ENCODE peak calls at places on chromosome 13, in four cellular contexts. P is WTC11, G is K562, M is GM12878. Y is an unnamed sample.

GRCh38 chr13:41991936-41992335 is 31.0 kb upstream of the VWA8 start:
- DNase-seq in G (no peak), M (no peak), P (no peak), Y (no peak)

GRCh38 chr13:111011899-111012298 is 97.0 kb upstream of the ANKRD10 start:
- DNase-seq in G (no peak), P (no peak), M (no peak), Y (no peak)

GRCh38 chr13:79267560-79267959 is 138.5 kb downstream of the RBM26 start:
- DNase-seq in G (no peak), M (no peak), P (no peak), Y (no peak)

GRCh38 chr13:109243311-109243951 is 543.0 kb downstream of the IRS2 start:
- DNase-seq in M (no peak), P (no peak), G (peak; percentile 31), Y (no peak)

GRCh38 chr13:50080158-50080855 is 65.1 kb downstream of the KCNRG start:
- DNase-seq in M (no peak), P (no peak), G (peak; percentile 48), Y (peak; percentile 23)

GRCh38 chr13:50457430-50458393 is 385.8 kb downstream of the DLEU7 start:
- DNase-seq in M (no peak), P (no peak), G (no peak), Y (no peak)

GRCh38 chr13:23901365-23901764 is 4.1 kb upstream of the C1QTNF9B start:
- DNase-seq in M (no peak), G (no peak), P (no peak), Y (no peak)

GRCh38 chr13:42836930-42837329 is 55.5 kb downstream of the FAM216B start:
- DNase-seq in P (no peak), M (no peak), G (no peak), Y (no peak)

GRCh38 chr13:41658057-41658642 is 200.8 kb downstream of the RGCC start:
- DNase-seq in G (peak; percentile 3), M (no peak), P (no peak), Y (no peak)

GRCh38 chr13:70391678-70392077 is 283.4 kb upstream of the KLHL1 start:
- DNase-seq in P (no peak), M (no peak), G (no peak), Y (peak; percentile 14)

GRCh38 chr13:27997904-27998522 is 9.5 kb upstream of the URAD start:
- DNase-seq in M (no peak), P (peak; percentile 76), G (peak; percentile 68), Y (peak; percentile 48)

GRCh38 chr13:51523082-51523518 is 61.2 kb upstream of the WDFY2 start:
- DNase-seq in M (no peak), P (no peak), G (no peak), Y (peak; percentile 53)

GRCh38 chr13:49098198-49098597 is 121.9 kb upstream of the MLNR start:
- DNase-seq in P (no peak), G (peak; percentile 30), M (no peak), Y (no peak)

DNA sequence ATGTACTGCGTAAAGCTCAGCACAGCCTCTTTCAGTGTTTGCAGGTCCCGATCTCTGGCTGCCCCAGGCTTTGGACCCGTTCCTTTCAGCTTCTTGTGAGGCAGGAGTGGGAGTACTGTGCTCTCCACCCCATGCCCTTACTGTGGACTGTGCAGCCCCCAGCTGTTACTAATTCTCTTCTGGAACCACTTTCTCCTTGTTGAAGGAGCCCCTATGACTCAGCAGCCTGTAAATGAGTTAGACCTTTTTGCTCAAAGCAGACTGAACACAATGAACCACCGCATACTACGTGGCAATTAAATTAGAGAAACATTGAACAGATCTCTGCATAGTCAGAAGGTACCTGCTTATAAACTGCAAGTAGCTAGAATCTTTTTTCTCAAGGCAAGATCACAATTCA is 39.0 kb downstream of the SERTM1 start:
- DNase-seq in P (no peak), M (no peak), G (peak; percentile 1), Y (no peak)
- TF ChIP-seq CBFB in P (no peak), M (no peak), G (no peak), Y (no peak)

GRCh38 chr13:44734204-44734707 is 158.1 kb upstream of the TSC22D1 start:
- DNase-seq in M (no peak), P (no peak), G (no peak), Y (no peak)
- TF ChIP-seq CBFB in M (no peak), P (no peak), G (no peak), Y (no peak)

DNA sequence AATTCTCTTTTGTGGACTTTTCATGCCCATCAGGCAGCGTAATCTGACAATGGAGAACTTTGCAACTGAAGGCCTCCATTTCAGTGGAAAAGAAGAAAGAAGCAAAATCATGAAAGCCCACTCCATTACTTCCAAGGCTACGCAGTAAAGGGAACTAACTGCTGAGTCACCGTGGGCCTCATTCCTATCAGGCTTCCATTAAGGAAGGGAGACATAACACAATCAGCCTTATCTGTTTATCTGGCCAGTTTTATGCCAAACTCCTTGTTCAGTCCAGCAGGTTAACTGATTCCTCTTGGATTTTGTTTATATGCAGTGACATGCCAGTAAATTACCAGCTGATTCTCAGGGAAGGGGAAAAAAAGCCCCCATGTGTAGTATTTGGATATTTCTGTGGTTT is 56.8 kb upstream of the KATNAL1 start:
- DNase-seq in G (peak; percentile 47), M (no peak), P (no peak), Y (no peak)
- TF ChIP-seq CBFB in G (no peak), M (no peak), P (no peak), Y (no peak)

GRCh38 chr13:99429670-99430069 is 71.6 kb upstream of the TM9SF2 start:
- DNase-seq in M (no peak), P (no peak), G (no peak), Y (no peak)

GRCh38 chr13:99433543-99434075 is 67.7 kb upstream of the TM9SF2 start:
- DNase-seq in G (no peak), M (no peak), P (no peak), Y (no peak)

GRCh38 chr13:99432637-99433542 is 68.4 kb upstream of the TM9SF2 start:
- DNase-seq in G (peak; percentile 39), P (peak; percentile 44), M (peak; percentile 97), Y (peak; percentile 84)

GRCh38 chr13:99434258-99434788 is 66.9 kb upstream of the TM9SF2 start:
- DNase-seq in G (peak; percentile 85), M (no peak), P (peak; percentile 53), Y (peak; percentile 17)

DNA sequence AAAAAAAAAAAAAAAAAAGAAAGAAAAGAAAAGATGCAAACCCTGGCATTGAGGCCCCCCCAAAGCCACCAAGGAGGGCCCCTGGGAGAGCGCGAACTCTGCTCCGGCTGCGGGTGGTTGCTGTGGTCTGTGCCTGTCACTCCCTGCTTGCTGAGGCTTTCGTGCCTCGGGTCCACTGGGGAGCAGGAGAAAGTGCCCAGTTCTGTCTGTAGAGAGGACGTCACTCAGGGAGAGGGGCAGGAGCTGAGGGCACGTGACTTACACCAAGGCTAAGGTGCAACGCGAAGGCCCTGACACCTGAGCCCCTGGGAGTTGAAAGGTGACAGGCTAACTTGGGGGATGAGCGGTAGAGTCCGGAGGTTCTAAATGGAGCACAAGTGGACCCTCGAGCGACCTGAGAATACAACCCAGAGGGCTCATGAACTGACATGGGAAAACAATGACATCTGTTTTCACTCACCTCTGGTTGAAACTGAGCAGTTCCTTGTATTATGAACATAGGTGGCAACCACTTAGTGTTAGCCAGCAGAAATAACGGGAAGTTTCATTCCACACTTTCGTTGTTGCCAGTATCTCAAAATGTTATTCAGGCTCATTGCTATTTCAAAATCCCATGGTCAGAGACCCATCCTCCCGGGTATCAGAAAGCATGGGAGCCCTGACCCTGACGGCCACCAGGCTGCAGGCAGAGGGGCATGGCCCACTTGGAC is 69.2 kb upstream of the TM9SF2 start:
- DNase-seq in G (no peak), M (peak; percentile 85), P (no peak), Y (no peak)
- TF ChIP-seq CBFB in G (no peak), M (no peak), P (no peak), Y (no peak)

GRCh38 chr13:75751350-75751749 is 115.2 kb downstream of the LMO7 start:
- DNase-seq in M (no peak), P (no peak), G (no peak), Y (no peak)

GRCh38 chr13:75752848-75753247 is 116.7 kb downstream of the LMO7 start:
- DNase-seq in M (no peak), P (no peak), G (no peak), Y (no peak)

GRCh38 chr13:75745387-75745786 is 109.3 kb downstream of the LMO7 start:
- DNase-seq in P (no peak), G (no peak), M (no peak), Y (no peak)

GRCh38 chr13:75748874-75749273 is 112.7 kb downstream of the LMO7 start:
- DNase-seq in P (no peak), M (no peak), G (no peak), Y (no peak)

GRCh38 chr13:75749407-75749806 is 113.3 kb downstream of the LMO7 start:
- DNase-seq in P (no peak), M (no peak), G (no peak), Y (no peak)
- TF ChIP-seq CBFB in P (no peak), M (no peak), G (no peak), Y (no peak)

DNA sequence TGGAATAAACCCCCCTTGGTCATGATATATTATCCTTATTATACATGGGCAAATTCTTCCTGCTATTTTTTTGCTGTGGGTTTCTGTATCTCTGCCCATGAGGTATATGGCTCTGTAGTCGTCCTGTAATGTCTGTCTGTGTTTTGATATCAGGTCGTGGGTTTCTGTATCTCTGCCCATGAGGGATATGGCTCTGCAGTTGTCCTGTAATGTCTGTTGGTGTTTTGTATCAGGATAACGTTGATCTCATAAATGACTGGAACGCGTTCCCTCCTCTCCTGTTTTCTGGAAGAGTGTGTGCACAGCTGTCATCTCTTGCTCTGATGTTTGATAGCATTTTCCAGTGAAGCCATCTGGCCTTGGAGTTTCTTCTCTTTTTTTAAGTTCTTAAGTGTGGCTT is 57.2 kb downstream of the SOX1 start:
- DNase-seq in P (no peak), M (no peak), G (no peak), Y (no peak)
- TF ChIP-seq CBFB in P (no peak), M (no peak), G (no peak), Y (no peak)